ENCODE peak calls at places on chromosome 4, in seven cellular contexts. X is lower leg skin, E is pancreas, B is glutamatergic neuron, F is neural progenitor cell, C is astrocyte of the spinal cord, Q is GM10248. M is an unnamed sample.

GRCh38 chr4:159229164-159229563 is 126.3 kb downstream of the RAPGEF2 start:
- DNase-seq in X (no peak), Q (no peak), F (peak), B (no peak), C (peak), E (no peak), M (no peak)

GRCh38 chr4:67896421-67897065 is 12.7 kb upstream of the TMPRSS11D start:
- DNase-seq in Q (no peak), B (no peak), E (no peak), C (no peak), X (no peak), F (no peak), M (no peak)

GRCh38 chr4:8316911-8317351 is 47.4 kb downstream of the HTRA3 start:
- DNase-seq in X (peak), B (no peak), F (no peak), C (no peak), E (no peak), Q (no peak), M (no peak)

GRCh38 chr4:23333946-23334878 is 555.6 kb downstream of the PPARGC1A start:
- DNase-seq in X (no peak), F (peak), B (no peak), Q (no peak), C (peak), E (peak), M (no peak)

GRCh38 chr4:1410491-1411325 is 4.5 kb upstream of the NKX1-1 start:
- DNase-seq in B (peak), F (peak), C (peak), X (peak), E (no peak), Q (no peak), M (peak)

GRCh38 chr4:86595426-86595805 is 1.3 kb downstream of the PTPN13 start:
- DNase-seq in E (peak), C (no peak), B (no peak), X (no peak), F (peak), Q (no peak), M (no peak)

GRCh38 chr4:186500721-186501304 is 54.6 kb downstream of the MTNR1A start:
- DNase-seq in F (no peak), X (no peak), B (no peak), Q (no peak), E (no peak), C (peak), M (no peak)

GRCh38 chr4:1009647-1010521 is 1.5 kb upstream of the FGFRL1 start:
- DNase-seq in X (peak), Q (peak), B (peak), C (peak), F (peak), E (peak), M (peak)

GRCh38 chr4:108143515-108143914 is 25.2 kb downstream of the LEF1 start:
- DNase-seq in B (no peak), X (no peak), F (no peak), C (no peak), E (no peak), Q (no peak), M (no peak)

GRCh38 chr4:28228575-28228974 is 1367.9 kb downstream of the STIM2 start:
- DNase-seq in E (no peak), X (no peak), B (no peak), C (no peak), Q (no peak), F (no peak), M (no peak)

GRCh38 chr4:180770265-180770664 is 1472.9 kb upstream of the TENM3 start:
- DNase-seq in C (no peak), F (peak), Q (no peak), X (no peak), B (no peak), E (no peak), M (no peak)

GRCh38 chr4:2070421-2071251 is 11.5 kb downstream of the NAT8L start:
- DNase-seq in X (no peak), C (no peak), Q (no peak), E (no peak), F (no peak), B (peak), M (no peak)

GRCh38 chr4:120977435-120977997 is 55.0 kb upstream of the PRDM5 start:
- DNase-seq in X (no peak), Q (peak), C (peak), E (peak), F (peak), B (no peak), M (no peak)

GRCh38 chr4:142353149-142353738 is 492.9 kb downstream of the INPP4B start:
- DNase-seq in C (peak), E (no peak), F (peak), B (no peak), Q (no peak), X (no peak), M (no peak)

GRCh38 chr4:90061881-90062280 is 65.3 kb upstream of the CCSER1 start:
- DNase-seq in Q (no peak), F (no peak), C (no peak), B (no peak), E (no peak), X (no peak), M (no peak)

GRCh38 chr4:84967292-84967651 is 782 bp upstream of the WDFY3 start:
- DNase-seq in F (no peak), C (peak), Q (no peak), E (peak), X (no peak), B (no peak), M (no peak)

GRCh38 chr4:5204781-5205180 is 153.5 kb downstream of the STK32B start:
- DNase-seq in Q (no peak), F (no peak), X (no peak), B (no peak), E (no peak), C (no peak), M (no peak)

GRCh38 chr4:26161030-26161824 is 159.6 kb upstream of the RBPJ start:
- DNase-seq in B (no peak), F (peak), X (no peak), E (no peak), Q (no peak), C (no peak), M (peak)
- TF ChIP-seq CTCF in B (no peak), F (peak), X (no peak), E (no peak), Q (peak), C (peak), M (peak)

GRCh38 chr4:55186123-55186522 is 60.7 kb upstream of the KDR start:
- DNase-seq in Q (no peak), E (no peak), F (no peak), X (no peak), C (no peak), B (no peak), M (no peak)

GRCh38 chr4:55183926-55184599 is 58.7 kb upstream of the KDR start:
- DNase-seq in B (no peak), X (no peak), C (peak), Q (no peak), E (no peak), F (no peak), M (no peak)

GRCh38 chr4:55184600-55185523 is 59.5 kb upstream of the KDR start:
- DNase-seq in F (no peak), X (no peak), C (peak), B (no peak), E (peak), Q (peak), M (no peak)

GRCh38 chr4:55181606-55182005 is 56.2 kb upstream of the KDR start:
- DNase-seq in B (no peak), X (no peak), E (no peak), F (no peak), Q (no peak), C (peak), M (no peak)

GRCh38 chr4:55186700-55187099 is 61.3 kb upstream of the KDR start:
- DNase-seq in B (no peak), C (no peak), X (no peak), F (peak), E (no peak), Q (no peak), M (no peak)
- TF ChIP-seq CTCF in B (no peak), C (no peak), X (no peak), F (no peak), E (no peak), Q (no peak), M (no peak)

GRCh38 chr4:64617813-64618212 is 208.6 kb upstream of the TECRL start:
- DNase-seq in E (no peak), X (no peak), F (no peak), C (peak), B (no peak), Q (no peak), M (no peak)
- TF ChIP-seq CTCF in E (no peak), X (no peak), F (peak), C (no peak), B (no peak), Q (no peak), M (peak)

DNA sequence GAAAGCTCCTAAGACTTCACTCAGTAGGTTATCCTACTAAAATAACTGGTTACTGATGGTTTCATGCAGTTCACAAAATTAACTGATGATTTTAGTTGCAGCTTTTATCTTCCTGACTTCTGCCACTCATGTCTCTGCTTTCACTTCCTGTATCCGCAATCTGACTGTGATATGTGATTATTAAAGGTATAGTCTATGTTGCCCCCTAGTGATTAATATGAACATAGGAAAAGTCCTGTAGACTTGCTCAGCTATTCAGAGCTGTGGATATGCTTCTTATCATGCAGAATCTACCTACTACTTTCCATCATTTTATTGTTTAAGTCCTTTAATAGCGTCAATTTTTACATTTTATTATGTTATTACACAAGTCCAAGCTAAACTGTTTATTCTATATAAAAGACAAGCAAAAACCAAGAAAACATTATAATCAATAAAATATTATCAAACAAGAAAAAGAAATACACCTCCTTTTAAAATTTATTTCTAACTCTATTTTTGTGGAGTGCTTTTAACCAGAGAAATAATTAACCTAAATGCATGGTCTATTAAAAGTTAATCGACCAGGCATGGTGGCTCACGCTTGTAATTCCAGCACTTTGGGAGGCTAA is 40.6 kb upstream of the TLR2 start:
- DNase-seq in Q (peak), F (peak), C (peak), X (no peak), B (no peak), E (no peak), M (no peak)
- TF ChIP-seq CTCF in Q (peak), F (peak), C (peak), X (no peak), B (peak), E (peak), M (peak)

GRCh38 chr4:52824603-52825310 is 37.4 kb upstream of the RASL11B start:
- DNase-seq in E (no peak), C (no peak), F (peak), Q (no peak), B (no peak), X (no peak), M (no peak)
- TF ChIP-seq CTCF in E (no peak), C (no peak), F (no peak), Q (no peak), B (no peak), X (no peak), M (no peak)

M was measured in neural crest cell.